ENCODE peak calls at places on chromosomes 4 and X, in four cellular contexts. W is GM03348; X is activated CD4-positive, alpha-beta T cell treated with anti-CD3 and anti-CD28 coated beads, Interleukin-2, amount 50 U/mL, for 24 hours; M is EH. H is an unnamed sample.

GRCh38 chrX:141760761-141761160 is 62.2 kb upstream of the SPANXD start:
- DNase-seq in W (peak), X (no peak), M (peak), H (no peak)

GRCh38 chrX:118116308-118117068 is at the start of gene KLHL13:
- DNase-seq in W (peak), X (no peak), M (peak), H (peak)

GRCh38 chrX:119468186-119468929 is at the start of gene SLC25A5:
- DNase-seq in W (peak), X (peak), M (peak), H (peak)

GRCh38 chr4:71026086-71026485 is 32.6 kb downstream of the DCK start:
- DNase-seq in W (peak), X (no peak), M (peak), H (no peak)

GRCh38 chr4:57136281-57136680 is 26.1 kb upstream of the IGFBP7 start:
- DNase-seq in W (peak), X (no peak), M (peak), H (no peak)

GRCh38 chr4:1470816-1471442 is 64.7 kb upstream of the NKX1-1 start:
- DNase-seq in W (no peak), X (no peak), M (no peak), H (peak)

GRCh38 chr4:109559983-109560686 is at the start of gene MCUB:
- DNase-seq in W (peak), X (peak), M (peak), H (peak)

GRCh38 chr4:117267317-117267716 is 181.9 kb upstream of the TRAM1L1 start:
- DNase-seq in W (no peak), X (no peak), M (no peak), H (no peak)

GRCh38 chrX:118520206-118520857 is 24.7 kb downstream of the DOCK11 start:
- DNase-seq in W (peak), X (no peak), M (peak), H (no peak)

GRCh38 chr4:5722328-5722727 is 11.3 kb downstream of the EVC start:
- DNase-seq in W (peak), X (no peak), M (peak), H (no peak)

GRCh38 chr4:6333301-6334202 is 63.9 kb downstream of the WFS1 start:
- DNase-seq in W (no peak), X (no peak), M (peak), H (no peak)

GRCh38 chr4:115374621-115375020 is 261.2 kb upstream of the NDST4 start:
- DNase-seq in W (no peak), X (no peak), M (no peak), H (no peak)

GRCh38 chr4:13988347-13989265 is 361.1 kb upstream of the BOD1L1 start:
- DNase-seq in W (peak), X (no peak), M (peak), H (no peak)

GRCh38 chrX:29627833-29628232 is 587.5 kb upstream of the MAGEB2 start:
- DNase-seq in W (no peak), X (no peak), M (no peak), H (no peak)

GRCh38 chrX:79592259-79592658 is 225.1 kb upstream of the ITM2A start:
- DNase-seq in W (no peak), X (no peak), M (no peak), H (no peak)

GRCh38 chrX:97389761-97390192 is 506.1 kb downstream of the RPA4 start:
- DNase-seq in W (peak), X (no peak), M (peak), H (no peak)

GRCh38 chr4:145891958-145892357 is 46.7 kb downstream of the ZNF827 start:
- DNase-seq in W (no peak), X (no peak), M (no peak), H (no peak)

GRCh38 chrX:13487731-13488505 is 81.5 kb upstream of the EGFL6 start:
- DNase-seq in W (peak), X (peak), M (peak), H (peak)

GRCh38 chr4:10554694-10555093 is 97.5 kb upstream of the ZNF518B start:
- DNase-seq in W (peak), X (peak), M (peak), H (peak)

GRCh38 chr4:86670739-86671138 is 76.6 kb downstream of the PTPN13 start:
- DNase-seq in W (peak), X (no peak), M (peak), H (no peak)

GRCh38 chrX:99371976-99372595 is 1038.0 kb downstream of the PCDH19 start:
- DNase-seq in W (no peak), X (no peak), M (no peak), H (no peak)

GRCh38 chrX:13721819-13722527 is 12.4 kb downstream of the TRAPPC2 start:
- DNase-seq in W (no peak), X (no peak), M (peak), H (no peak)

GRCh38 chr4:168584321-168584771 is 87.5 kb downstream of the PALLD start:
- DNase-seq in W (peak), X (no peak), M (peak), H (no peak)

GRCh38 chr4:48109413-48110263 is 24.4 kb downstream of the TXK start:
- DNase-seq in W (no peak), X (no peak), M (peak), H (no peak)